ENCODE peak calls at places on chromosome 4, in ten cellular contexts. N, K, S, U, W, L, T, H, E and Q are unnamed samples.

GRCh38 chr4:84503495-84504437 is 4.7 kb upstream of the NKX6-1 start:
- DNase-seq in N (peak; percentile 62), H (peak; percentile 73), W (no peak), K (peak; percentile 56), T (peak; percentile 64), L (peak; percentile 27), U (peak; percentile 83), E (peak; percentile 70), S (peak; percentile 80), Q (no peak)

GRCh38 chr4:70705146-70705855 is 16.5 kb upstream of the RUFY3 start:
- DNase-seq in N (peak; percentile 85), S (peak; percentile 82), W (peak; percentile 74), H (peak; percentile 70), T (peak; percentile 87), L (no peak), U (peak; percentile 85), K (peak; percentile 43), E (peak; percentile 85), Q (peak; percentile 65)

GRCh38 chr4:7630559-7631287 is 196.0 kb upstream of the PSAPL1 start:
- DNase-seq in E (peak; percentile 69), N (peak; percentile 94), S (peak; percentile 79), U (peak; percentile 95), L (peak; percentile 61), T (peak; percentile 63), W (no peak), H (peak; percentile 85), K (peak; percentile 38), Q (no peak)

GRCh38 chr4:158914178-158914577 is 145.4 kb downstream of the FNIP2 start:
- DNase-seq in E (peak; percentile 78), L (peak; percentile 69), T (peak; percentile 31), N (peak; percentile 79), S (peak; percentile 73), H (peak; percentile 60), K (peak; percentile 8), W (no peak), U (peak; percentile 95), Q (no peak)

GRCh38 chr4:182533948-182534347 is 290.7 kb downstream of the TENM3 start:
- DNase-seq in K (no peak), T (no peak), W (no peak), S (peak; percentile 66), U (peak; percentile 10), H (peak; percentile 8), L (no peak), N (peak; percentile 62), E (peak; percentile 57), Q (no peak)

GRCh38 chr4:126071346-126072333 is 756.9 kb downstream of the FAT4 start:
- DNase-seq in U (peak; percentile 77), E (no peak), S (peak; percentile 90), K (no peak), L (peak; percentile 18), W (no peak), N (peak; percentile 44), H (no peak), T (peak; percentile 42), Q (no peak)

GRCh38 chr4:168421671-168422070 is 58.6 kb downstream of the DDX60L start:
- DNase-seq in T (peak; percentile 43), E (no peak), L (no peak), S (peak; percentile 66), U (peak; percentile 4), W (no peak), H (no peak), K (no peak), N (peak; percentile 75), Q (no peak)

GRCh38 chr4:140703463-140703862 is 52.7 kb downstream of the TBC1D9 start:
- DNase-seq in E (no peak), U (no peak), K (no peak), W (no peak), L (no peak), N (peak; percentile 47), S (peak; percentile 81), H (no peak), T (no peak), Q (no peak)

GRCh38 chr4:139142980-139143379 is 34.0 kb downstream of the ELF2 start:
- DNase-seq in H (no peak), E (no peak), S (no peak), K (no peak), T (no peak), L (no peak), N (no peak), U (no peak), W (no peak), Q (no peak)

GRCh38 chr4:20618010-20618409 is 82.2 kb upstream of the PACRGL start:
- DNase-seq in K (no peak), S (no peak), E (no peak), T (no peak), U (no peak), H (no peak), W (no peak), L (no peak), N (no peak), Q (no peak)

GRCh38 chr4:650461-650860 is 23.6 kb downstream of the ATP5ME start:
- DNase-seq in W (no peak), N (no peak), E (no peak), U (no peak), K (no peak), T (no peak), S (no peak), L (no peak), H (no peak), Q (no peak)

GRCh38 chr4:133920236-133920635 is 281.4 kb downstream of the PABPC4L start:
- DNase-seq in K (no peak), W (no peak), E (no peak), N (no peak), S (no peak), U (no peak), L (no peak), H (no peak), T (no peak), Q (no peak)

GRCh38 chr4:40693946-40694345 is 55.8 kb upstream of the NSUN7 start:
- DNase-seq in U (no peak), H (no peak), N (no peak), S (no peak), K (no peak), T (no peak), L (no peak), W (no peak), E (no peak), Q (no peak)

GRCh38 chr4:109414938-109415337 is 18.7 kb upstream of the SEC24B start:
- DNase-seq in K (no peak), E (no peak), L (no peak), H (no peak), T (no peak), U (peak; percentile 18), N (peak; percentile 3), S (peak; percentile 82), W (no peak), Q (no peak)

GRCh38 chr4:26987191-26987590 is 126.5 kb downstream of the STIM2 start:
- DNase-seq in T (no peak), E (no peak), S (no peak), H (no peak), N (no peak), U (no peak), L (no peak), K (no peak), W (no peak), Q (no peak)